ENCODE peak calls at places on chromosomes 11 and 22, in ten cellular contexts. One of them, this sample, is unnamed.

GRCh38 chr11:67354314-67355022 is 1.1 kb upstream of the POLD4 start:
- DNase-seq in stomach: peak
- DNase-seq in DMS79: no peak
- DNase-seq in stimulated activated CD4-positive, alpha-beta T cell treated with anti-CD3 and anti-CD28 coated beads, Interleukin-4, amount 100 ng/mL, for 1 hour: no peak
- DNase-seq in fibroblast of the aortic adventitia: peak
- DNase-seq in stimulated activated CD8-positive, alpha-beta memory T cell treated with anti-CD3 and anti-CD28 coated beads, Interleukin-4, amount 100 ng/mL, for 48 hours: no peak
- DNase-seq in Daoy: peak
- DNase-seq in activated naive CD8-positive, alpha-beta T cell treated with anti-CD3 and anti-CD28 coated beads, Interleukin-2, amount 50 U/mL, for 24 hours: peak
- DNase-seq in NCI-H2081: no peak
- DNase-seq in HCEC 1CT: peak
- DNase-seq in this sample: peak

GRCh38 chr11:112453601-112454577 is 193.2 kb upstream of the PLET1 start:
- DNase-seq in stimulated activated CD8-positive, alpha-beta memory T cell treated with anti-CD3 and anti-CD28 coated beads, Interleukin-4, amount 100 ng/mL, for 48 hours: peak
- DNase-seq in activated naive CD8-positive, alpha-beta T cell treated with anti-CD3 and anti-CD28 coated beads, Interleukin-2, amount 50 U/mL, for 24 hours: peak
- DNase-seq in stimulated activated CD4-positive, alpha-beta T cell treated with anti-CD3 and anti-CD28 coated beads, Interleukin-4, amount 100 ng/mL, for 1 hour: peak
- DNase-seq in stomach: peak
- DNase-seq in NCI-H2081: peak
- DNase-seq in DMS79: no peak
- DNase-seq in fibroblast of the aortic adventitia: peak
- DNase-seq in Daoy: peak
- DNase-seq in HCEC 1CT: peak
- DNase-seq in this sample: peak

GRCh38 chr22:43990044-43990443 is 34.1 kb upstream of the PARVB start:
- DNase-seq in HCEC 1CT: no peak
- DNase-seq in NCI-H2081: peak
- DNase-seq in Daoy: no peak
- DNase-seq in activated naive CD8-positive, alpha-beta T cell treated with anti-CD3 and anti-CD28 coated beads, Interleukin-2, amount 50 U/mL, for 24 hours: no peak
- DNase-seq in fibroblast of the aortic adventitia: no peak
- DNase-seq in stimulated activated CD8-positive, alpha-beta memory T cell treated with anti-CD3 and anti-CD28 coated beads, Interleukin-4, amount 100 ng/mL, for 48 hours: no peak
- DNase-seq in stimulated activated CD4-positive, alpha-beta T cell treated with anti-CD3 and anti-CD28 coated beads, Interleukin-4, amount 100 ng/mL, for 1 hour: no peak
- DNase-seq in stomach: no peak
- DNase-seq in DMS79: no peak
- DNase-seq in this sample: no peak

GRCh38 chr22:38845368-38845740 is 1.5 kb upstream of the NPTXR start:
- DNase-seq in stomach: no peak
- DNase-seq in stimulated activated CD4-positive, alpha-beta T cell treated with anti-CD3 and anti-CD28 coated beads, Interleukin-4, amount 100 ng/mL, for 1 hour: no peak
- DNase-seq in NCI-H2081: no peak
- DNase-seq in activated naive CD8-positive, alpha-beta T cell treated with anti-CD3 and anti-CD28 coated beads, Interleukin-2, amount 50 U/mL, for 24 hours: no peak
- DNase-seq in DMS79: no peak
- DNase-seq in stimulated activated CD8-positive, alpha-beta memory T cell treated with anti-CD3 and anti-CD28 coated beads, Interleukin-4, amount 100 ng/mL, for 48 hours: no peak
- DNase-seq in Daoy: no peak
- DNase-seq in HCEC 1CT: no peak
- DNase-seq in fibroblast of the aortic adventitia: no peak
- DNase-seq in this sample: no peak

GRCh38 chr11:120863359-120863758 is 160.5 kb upstream of the TBCEL start:
- DNase-seq in Daoy: peak
- DNase-seq in fibroblast of the aortic adventitia: peak
- DNase-seq in stomach: no peak
- DNase-seq in stimulated activated CD8-positive, alpha-beta memory T cell treated with anti-CD3 and anti-CD28 coated beads, Interleukin-4, amount 100 ng/mL, for 48 hours: no peak
- DNase-seq in stimulated activated CD4-positive, alpha-beta T cell treated with anti-CD3 and anti-CD28 coated beads, Interleukin-4, amount 100 ng/mL, for 1 hour: no peak
- DNase-seq in DMS79: no peak
- DNase-seq in activated naive CD8-positive, alpha-beta T cell treated with anti-CD3 and anti-CD28 coated beads, Interleukin-2, amount 50 U/mL, for 24 hours: no peak
- DNase-seq in NCI-H2081: no peak
- DNase-seq in HCEC 1CT: peak
- DNase-seq in this sample: peak

GRCh38 chr11:4032097-4032496 is 62.5 kb upstream of the RRM1 start:
- DNase-seq in DMS79: no peak
- DNase-seq in activated naive CD8-positive, alpha-beta T cell treated with anti-CD3 and anti-CD28 coated beads, Interleukin-2, amount 50 U/mL, for 24 hours: no peak
- DNase-seq in HCEC 1CT: no peak
- DNase-seq in Daoy: no peak
- DNase-seq in fibroblast of the aortic adventitia: no peak
- DNase-seq in stimulated activated CD8-positive, alpha-beta memory T cell treated with anti-CD3 and anti-CD28 coated beads, Interleukin-4, amount 100 ng/mL, for 48 hours: no peak
- DNase-seq in stomach: peak
- DNase-seq in NCI-H2081: no peak
- DNase-seq in stimulated activated CD4-positive, alpha-beta T cell treated with anti-CD3 and anti-CD28 coated beads, Interleukin-4, amount 100 ng/mL, for 1 hour: no peak
- DNase-seq in this sample: no peak

GRCh38 chr22:39266398-39267030 is 21.7 kb upstream of the PDGFB start:
- DNase-seq in NCI-H2081: no peak
- DNase-seq in stimulated activated CD4-positive, alpha-beta T cell treated with anti-CD3 and anti-CD28 coated beads, Interleukin-4, amount 100 ng/mL, for 1 hour: no peak
- DNase-seq in fibroblast of the aortic adventitia: peak
- DNase-seq in activated naive CD8-positive, alpha-beta T cell treated with anti-CD3 and anti-CD28 coated beads, Interleukin-2, amount 50 U/mL, for 24 hours: peak
- DNase-seq in HCEC 1CT: peak
- DNase-seq in Daoy: no peak
- DNase-seq in DMS79: no peak
- DNase-seq in stimulated activated CD8-positive, alpha-beta memory T cell treated with anti-CD3 and anti-CD28 coated beads, Interleukin-4, amount 100 ng/mL, for 48 hours: peak
- DNase-seq in stomach: no peak
- DNase-seq in this sample: no peak

GRCh38 chr22:27515091-27515523 is 286.4 kb downstream of the MN1 start:
- DNase-seq in NCI-H2081: no peak
- DNase-seq in stimulated activated CD8-positive, alpha-beta memory T cell treated with anti-CD3 and anti-CD28 coated beads, Interleukin-4, amount 100 ng/mL, for 48 hours: no peak
- DNase-seq in activated naive CD8-positive, alpha-beta T cell treated with anti-CD3 and anti-CD28 coated beads, Interleukin-2, amount 50 U/mL, for 24 hours: no peak
- DNase-seq in stimulated activated CD4-positive, alpha-beta T cell treated with anti-CD3 and anti-CD28 coated beads, Interleukin-4, amount 100 ng/mL, for 1 hour: no peak
- DNase-seq in DMS79: no peak
- DNase-seq in fibroblast of the aortic adventitia: peak
- DNase-seq in stomach: no peak
- DNase-seq in Daoy: no peak
- DNase-seq in HCEC 1CT: no peak
- DNase-seq in this sample: no peak

GRCh38 chr11:75219869-75220268 is 20.7 kb upstream of the TPBGL start:
- DNase-seq in Daoy: no peak
- DNase-seq in stomach: no peak
- DNase-seq in stimulated activated CD4-positive, alpha-beta T cell treated with anti-CD3 and anti-CD28 coated beads, Interleukin-4, amount 100 ng/mL, for 1 hour: no peak
- DNase-seq in stimulated activated CD8-positive, alpha-beta memory T cell treated with anti-CD3 and anti-CD28 coated beads, Interleukin-4, amount 100 ng/mL, for 48 hours: no peak
- DNase-seq in NCI-H2081: no peak
- DNase-seq in activated naive CD8-positive, alpha-beta T cell treated with anti-CD3 and anti-CD28 coated beads, Interleukin-2, amount 50 U/mL, for 24 hours: no peak
- DNase-seq in DMS79: no peak
- DNase-seq in fibroblast of the aortic adventitia: no peak
- DNase-seq in HCEC 1CT: no peak
- DNase-seq in this sample: no peak

GRCh38 chr11:61378713-61379313 is 13.6 kb upstream of the TMEM216 start:
- DNase-seq in stimulated activated CD4-positive, alpha-beta T cell treated with anti-CD3 and anti-CD28 coated beads, Interleukin-4, amount 100 ng/mL, for 1 hour: no peak
- DNase-seq in NCI-H2081: no peak
- DNase-seq in DMS79: no peak
- DNase-seq in stomach: no peak
- DNase-seq in fibroblast of the aortic adventitia: peak
- DNase-seq in HCEC 1CT: peak
- DNase-seq in activated naive CD8-positive, alpha-beta T cell treated with anti-CD3 and anti-CD28 coated beads, Interleukin-2, amount 50 U/mL, for 24 hours: no peak
- DNase-seq in stimulated activated CD8-positive, alpha-beta memory T cell treated with anti-CD3 and anti-CD28 coated beads, Interleukin-4, amount 100 ng/mL, for 48 hours: no peak
- DNase-seq in Daoy: peak
- DNase-seq in this sample: peak

GRCh38 chr11:130037881-130038601 is 31.7 kb upstream of the APLP2 start:
- DNase-seq in activated naive CD8-positive, alpha-beta T cell treated with anti-CD3 and anti-CD28 coated beads, Interleukin-2, amount 50 U/mL, for 24 hours: no peak
- DNase-seq in NCI-H2081: no peak
- DNase-seq in stimulated activated CD8-positive, alpha-beta memory T cell treated with anti-CD3 and anti-CD28 coated beads, Interleukin-4, amount 100 ng/mL, for 48 hours: no peak
- DNase-seq in HCEC 1CT: peak
- DNase-seq in DMS79: no peak
- DNase-seq in stomach: no peak
- DNase-seq in Daoy: peak
- DNase-seq in fibroblast of the aortic adventitia: no peak
- DNase-seq in stimulated activated CD4-positive, alpha-beta T cell treated with anti-CD3 and anti-CD28 coated beads, Interleukin-4, amount 100 ng/mL, for 1 hour: no peak
- DNase-seq in this sample: no peak

GRCh38 chr11:66663741-66664296 is 13.9 kb downstream of the RBM4B start:
- DNase-seq in DMS79: peak
- DNase-seq in stomach: no peak
- DNase-seq in NCI-H2081: no peak
- DNase-seq in fibroblast of the aortic adventitia: no peak
- DNase-seq in stimulated activated CD8-positive, alpha-beta memory T cell treated with anti-CD3 and anti-CD28 coated beads, Interleukin-4, amount 100 ng/mL, for 48 hours: no peak
- DNase-seq in activated naive CD8-positive, alpha-beta T cell treated with anti-CD3 and anti-CD28 coated beads, Interleukin-2, amount 50 U/mL, for 24 hours: no peak
- DNase-seq in stimulated activated CD4-positive, alpha-beta T cell treated with anti-CD3 and anti-CD28 coated beads, Interleukin-4, amount 100 ng/mL, for 1 hour: no peak
- DNase-seq in HCEC 1CT: no peak
- DNase-seq in Daoy: no peak
- DNase-seq in this sample: no peak

GRCh38 chr22:49417833-49418232 is 409.8 kb downstream of the BRD1 start:
- DNase-seq in HCEC 1CT: no peak
- DNase-seq in activated naive CD8-positive, alpha-beta T cell treated with anti-CD3 and anti-CD28 coated beads, Interleukin-2, amount 50 U/mL, for 24 hours: no peak
- DNase-seq in stimulated activated CD4-positive, alpha-beta T cell treated with anti-CD3 and anti-CD28 coated beads, Interleukin-4, amount 100 ng/mL, for 1 hour: no peak
- DNase-seq in DMS79: no peak
- DNase-seq in NCI-H2081: no peak
- DNase-seq in stimulated activated CD8-positive, alpha-beta memory T cell treated with anti-CD3 and anti-CD28 coated beads, Interleukin-4, amount 100 ng/mL, for 48 hours: no peak
- DNase-seq in fibroblast of the aortic adventitia: no peak
- DNase-seq in stomach: no peak
- DNase-seq in Daoy: no peak
- DNase-seq in this sample: no peak

GRCh38 chr11:88332851-88333250 is 4.7 kb downstream of the CTSC start:
- DNase-seq in HCEC 1CT: peak
- DNase-seq in stimulated activated CD8-positive, alpha-beta memory T cell treated with anti-CD3 and anti-CD28 coated beads, Interleukin-4, amount 100 ng/mL, for 48 hours: no peak
- DNase-seq in DMS79: no peak
- DNase-seq in NCI-H2081: no peak
- DNase-seq in activated naive CD8-positive, alpha-beta T cell treated with anti-CD3 and anti-CD28 coated beads, Interleukin-2, amount 50 U/mL, for 24 hours: no peak
- DNase-seq in stomach: no peak
- DNase-seq in Daoy: no peak
- DNase-seq in fibroblast of the aortic adventitia: peak
- DNase-seq in stimulated activated CD4-positive, alpha-beta T cell treated with anti-CD3 and anti-CD28 coated beads, Interleukin-4, amount 100 ng/mL, for 1 hour: no peak
- DNase-seq in this sample: no peak

GRCh38 chr22:36244522-36245391 is 5.4 kb upstream of the APOL2 start:
- DNase-seq in HCEC 1CT: no peak
- DNase-seq in stomach: no peak
- DNase-seq in stimulated activated CD4-positive, alpha-beta T cell treated with anti-CD3 and anti-CD28 coated beads, Interleukin-4, amount 100 ng/mL, for 1 hour: no peak
- DNase-seq in fibroblast of the aortic adventitia: peak
- DNase-seq in NCI-H2081: no peak
- DNase-seq in stimulated activated CD8-positive, alpha-beta memory T cell treated with anti-CD3 and anti-CD28 coated beads, Interleukin-4, amount 100 ng/mL, for 48 hours: peak
- DNase-seq in Daoy: no peak
- DNase-seq in DMS79: no peak
- DNase-seq in activated naive CD8-positive, alpha-beta T cell treated with anti-CD3 and anti-CD28 coated beads, Interleukin-2, amount 50 U/mL, for 24 hours: no peak
- DNase-seq in this sample: no peak

GRCh38 chr11:70065318-70066135 is 12.6 kb upstream of the ANO1 start:
- DNase-seq in NCI-H2081: no peak
- DNase-seq in Daoy: no peak
- DNase-seq in activated naive CD8-positive, alpha-beta T cell treated with anti-CD3 and anti-CD28 coated beads, Interleukin-2, amount 50 U/mL, for 24 hours: no peak
- DNase-seq in stomach: no peak
- DNase-seq in DMS79: no peak
- DNase-seq in stimulated activated CD4-positive, alpha-beta T cell treated with anti-CD3 and anti-CD28 coated beads, Interleukin-4, amount 100 ng/mL, for 1 hour: no peak
- DNase-seq in stimulated activated CD8-positive, alpha-beta memory T cell treated with anti-CD3 and anti-CD28 coated beads, Interleukin-4, amount 100 ng/mL, for 48 hours: no peak
- DNase-seq in HCEC 1CT: no peak
- DNase-seq in fibroblast of the aortic adventitia: no peak
- DNase-seq in this sample: no peak

GRCh38 chr11:59207988-59208432 is 4.7 kb downstream of the MPEG1 start:
- DNase-seq in stomach: peak
- DNase-seq in DMS79: no peak
- DNase-seq in activated naive CD8-positive, alpha-beta T cell treated with anti-CD3 and anti-CD28 coated beads, Interleukin-2, amount 50 U/mL, for 24 hours: peak
- DNase-seq in fibroblast of the aortic adventitia: peak
- DNase-seq in Daoy: peak
- DNase-seq in NCI-H2081: peak
- DNase-seq in stimulated activated CD4-positive, alpha-beta T cell treated with anti-CD3 and anti-CD28 coated beads, Interleukin-4, amount 100 ng/mL, for 1 hour: peak
- DNase-seq in stimulated activated CD8-positive, alpha-beta memory T cell treated with anti-CD3 and anti-CD28 coated beads, Interleukin-4, amount 100 ng/mL, for 48 hours: peak
- DNase-seq in HCEC 1CT: peak
- DNase-seq in this sample: peak

GRCh38 chr11:83956119-83956697 is 670.0 kb upstream of the CCDC90B start:
- DNase-seq in fibroblast of the aortic adventitia: no peak
- DNase-seq in stimulated activated CD4-positive, alpha-beta T cell treated with anti-CD3 and anti-CD28 coated beads, Interleukin-4, amount 100 ng/mL, for 1 hour: no peak
- DNase-seq in DMS79: no peak
- DNase-seq in NCI-H2081: no peak
- DNase-seq in Daoy: no peak
- DNase-seq in stimulated activated CD8-positive, alpha-beta memory T cell treated with anti-CD3 and anti-CD28 coated beads, Interleukin-4, amount 100 ng/mL, for 48 hours: no peak
- DNase-seq in HCEC 1CT: no peak
- DNase-seq in activated naive CD8-positive, alpha-beta T cell treated with anti-CD3 and anti-CD28 coated beads, Interleukin-2, amount 50 U/mL, for 24 hours: no peak
- DNase-seq in stomach: no peak
- DNase-seq in this sample: no peak

GRCh38 chr11:127651888-127652221 is 651.3 kb upstream of the KIRREL3 start:
- DNase-seq in NCI-H2081: no peak
- DNase-seq in stimulated activated CD8-positive, alpha-beta memory T cell treated with anti-CD3 and anti-CD28 coated beads, Interleukin-4, amount 100 ng/mL, for 48 hours: no peak
- DNase-seq in HCEC 1CT: no peak
- DNase-seq in stimulated activated CD4-positive, alpha-beta T cell treated with anti-CD3 and anti-CD28 coated beads, Interleukin-4, amount 100 ng/mL, for 1 hour: no peak
- DNase-seq in stomach: no peak
- DNase-seq in Daoy: peak
- DNase-seq in activated naive CD8-positive, alpha-beta T cell treated with anti-CD3 and anti-CD28 coated beads, Interleukin-2, amount 50 U/mL, for 24 hours: no peak
- DNase-seq in fibroblast of the aortic adventitia: no peak
- DNase-seq in DMS79: no peak
- DNase-seq in this sample: no peak

GRCh38 chr11:30488304-30488998 is 97.7 kb downstream of the MPPED2 start:
- DNase-seq in NCI-H2081: peak
- DNase-seq in fibroblast of the aortic adventitia: peak
- DNase-seq in DMS79: peak
- DNase-seq in stimulated activated CD8-positive, alpha-beta memory T cell treated with anti-CD3 and anti-CD28 coated beads, Interleukin-4, amount 100 ng/mL, for 48 hours: no peak
- DNase-seq in HCEC 1CT: no peak
- DNase-seq in Daoy: peak
- DNase-seq in stimulated activated CD4-positive, alpha-beta T cell treated with anti-CD3 and anti-CD28 coated beads, Interleukin-4, amount 100 ng/mL, for 1 hour: no peak
- DNase-seq in stomach: peak
- DNase-seq in activated naive CD8-positive, alpha-beta T cell treated with anti-CD3 and anti-CD28 coated beads, Interleukin-2, amount 50 U/mL, for 24 hours: no peak
- DNase-seq in this sample: peak

GRCh38 chr11:103826856-103827255 is 209.6 kb upstream of the DDI1 start:
- DNase-seq in activated naive CD8-positive, alpha-beta T cell treated with anti-CD3 and anti-CD28 coated beads, Interleukin-2, amount 50 U/mL, for 24 hours: no peak
- DNase-seq in fibroblast of the aortic adventitia: no peak
- DNase-seq in stimulated activated CD4-positive, alpha-beta T cell treated with anti-CD3 and anti-CD28 coated beads, Interleukin-4, amount 100 ng/mL, for 1 hour: no peak
- DNase-seq in Daoy: no peak
- DNase-seq in NCI-H2081: no peak
- DNase-seq in stimulated activated CD8-positive, alpha-beta memory T cell treated with anti-CD3 and anti-CD28 coated beads, Interleukin-4, amount 100 ng/mL, for 48 hours: no peak
- DNase-seq in stomach: no peak
- DNase-seq in HCEC 1CT: no peak
- DNase-seq in DMS79: no peak
- DNase-seq in this sample: no peak

GRCh38 chr22:31240011-31240410 is 27.9 kb downstream of the LIMK2 start:
- DNase-seq in stomach: no peak
- DNase-seq in activated naive CD8-positive, alpha-beta T cell treated with anti-CD3 and anti-CD28 coated beads, Interleukin-2, amount 50 U/mL, for 24 hours: no peak
- DNase-seq in DMS79: no peak
- DNase-seq in Daoy: no peak
- DNase-seq in NCI-H2081: no peak
- DNase-seq in stimulated activated CD8-positive, alpha-beta memory T cell treated with anti-CD3 and anti-CD28 coated beads, Interleukin-4, amount 100 ng/mL, for 48 hours: no peak
- DNase-seq in HCEC 1CT: no peak
- DNase-seq in stimulated activated CD4-positive, alpha-beta T cell treated with anti-CD3 and anti-CD28 coated beads, Interleukin-4, amount 100 ng/mL, for 1 hour: no peak
- DNase-seq in fibroblast of the aortic adventitia: peak
- DNase-seq in this sample: no peak

GRCh38 chr22:49826603-49827306 is 918 bp downstream of the BRD1 start:
- DNase-seq in stomach: peak
- DNase-seq in fibroblast of the aortic adventitia: peak
- DNase-seq in HCEC 1CT: peak
- DNase-seq in Daoy: peak
- DNase-seq in NCI-H2081: no peak
- DNase-seq in stimulated activated CD8-positive, alpha-beta memory T cell treated with anti-CD3 and anti-CD28 coated beads, Interleukin-4, amount 100 ng/mL, for 48 hours: no peak
- DNase-seq in DMS79: no peak
- DNase-seq in activated naive CD8-positive, alpha-beta T cell treated with anti-CD3 and anti-CD28 coated beads, Interleukin-2, amount 50 U/mL, for 24 hours: peak
- DNase-seq in stimulated activated CD4-positive, alpha-beta T cell treated with anti-CD3 and anti-CD28 coated beads, Interleukin-4, amount 100 ng/mL, for 1 hour: peak
- DNase-seq in this sample: no peak

GRCh38 chr11:26231252-26231661 is 100.7 kb upstream of the ANO3 start:
- DNase-seq in activated naive CD8-positive, alpha-beta T cell treated with anti-CD3 and anti-CD28 coated beads, Interleukin-2, amount 50 U/mL, for 24 hours: no peak
- DNase-seq in stimulated activated CD4-positive, alpha-beta T cell treated with anti-CD3 and anti-CD28 coated beads, Interleukin-4, amount 100 ng/mL, for 1 hour: no peak
- DNase-seq in HCEC 1CT: peak
- DNase-seq in Daoy: peak
- DNase-seq in stimulated activated CD8-positive, alpha-beta memory T cell treated with anti-CD3 and anti-CD28 coated beads, Interleukin-4, amount 100 ng/mL, for 48 hours: no peak
- DNase-seq in fibroblast of the aortic adventitia: peak
- DNase-seq in stomach: no peak
- DNase-seq in NCI-H2081: no peak
- DNase-seq in DMS79: no peak
- DNase-seq in this sample: peak

GRCh38 chr11:95508219-95508880 is 277.3 kb upstream of the SESN3 start:
- DNase-seq in fibroblast of the aortic adventitia: peak
- DNase-seq in HCEC 1CT: no peak
- DNase-seq in NCI-H2081: no peak
- DNase-seq in stimulated activated CD8-positive, alpha-beta memory T cell treated with anti-CD3 and anti-CD28 coated beads, Interleukin-4, amount 100 ng/mL, for 48 hours: no peak
- DNase-seq in DMS79: no peak
- DNase-seq in stimulated activated CD4-positive, alpha-beta T cell treated with anti-CD3 and anti-CD28 coated beads, Interleukin-4, amount 100 ng/mL, for 1 hour: no peak
- DNase-seq in stomach: no peak
- DNase-seq in activated naive CD8-positive, alpha-beta T cell treated with anti-CD3 and anti-CD28 coated beads, Interleukin-2, amount 50 U/mL, for 24 hours: no peak
- DNase-seq in Daoy: no peak
- DNase-seq in this sample: no peak

GRCh38 chr22:46462726-46463371 is 74.6 kb downstream of the CELSR1 start:
- DNase-seq in stimulated activated CD8-positive, alpha-beta memory T cell treated with anti-CD3 and anti-CD28 coated beads, Interleukin-4, amount 100 ng/mL, for 48 hours: no peak
- DNase-seq in fibroblast of the aortic adventitia: no peak
- DNase-seq in stimulated activated CD4-positive, alpha-beta T cell treated with anti-CD3 and anti-CD28 coated beads, Interleukin-4, amount 100 ng/mL, for 1 hour: no peak
- DNase-seq in Daoy: peak
- DNase-seq in DMS79: peak
- DNase-seq in activated naive CD8-positive, alpha-beta T cell treated with anti-CD3 and anti-CD28 coated beads, Interleukin-2, amount 50 U/mL, for 24 hours: no peak
- DNase-seq in stomach: no peak
- DNase-seq in NCI-H2081: no peak
- DNase-seq in HCEC 1CT: peak
- DNase-seq in this sample: peak

GRCh38 chr11:123475478-123475877 is 45.4 kb downstream of the GRAMD1B start:
- DNase-seq in stimulated activated CD8-positive, alpha-beta memory T cell treated with anti-CD3 and anti-CD28 coated beads, Interleukin-4, amount 100 ng/mL, for 48 hours: no peak
- DNase-seq in stomach: no peak
- DNase-seq in DMS79: peak
- DNase-seq in HCEC 1CT: peak
- DNase-seq in Daoy: peak
- DNase-seq in NCI-H2081: peak
- DNase-seq in activated naive CD8-positive, alpha-beta T cell treated with anti-CD3 and anti-CD28 coated beads, Interleukin-2, amount 50 U/mL, for 24 hours: no peak
- DNase-seq in fibroblast of the aortic adventitia: peak
- DNase-seq in stimulated activated CD4-positive, alpha-beta T cell treated with anti-CD3 and anti-CD28 coated beads, Interleukin-4, amount 100 ng/mL, for 1 hour: no peak
- DNase-seq in this sample: no peak

GRCh38 chr22:46357711-46358505 is 22.4 kb downstream of the TRMU start:
- DNase-seq in stimulated activated CD8-positive, alpha-beta memory T cell treated with anti-CD3 and anti-CD28 coated beads, Interleukin-4, amount 100 ng/mL, for 48 hours: no peak
- DNase-seq in Daoy: no peak
- DNase-seq in fibroblast of the aortic adventitia: no peak
- DNase-seq in HCEC 1CT: no peak
- DNase-seq in NCI-H2081: no peak
- DNase-seq in stomach: no peak
- DNase-seq in stimulated activated CD4-positive, alpha-beta T cell treated with anti-CD3 and anti-CD28 coated beads, Interleukin-4, amount 100 ng/mL, for 1 hour: no peak
- DNase-seq in DMS79: no peak
- DNase-seq in activated naive CD8-positive, alpha-beta T cell treated with anti-CD3 and anti-CD28 coated beads, Interleukin-2, amount 50 U/mL, for 24 hours: no peak
- DNase-seq in this sample: no peak

This sample was measured in foreskin keratinocyte.